ENCODE peak calls at places on chromosomes 4 and X, in five cellular contexts. I is NCI-H2081; G is GM10248; W is stimulated activated naive B cell treated with anti-CD40 and anti-IgM and Interleukin-4, amounts not matched to agents 10 μg/mL and 1 μg/mL and 100 μg/mL, for 72 hours; K is HS-5. U is an unnamed sample.

GRCh38 chr4:168440442-168441264 is 39.6 kb downstream of the DDX60L start:
- DNase-seq in I (no peak), W (peak), K (no peak), G (peak), U (no peak)

GRCh38 chrX:112851161-112851779 is 10.6 kb upstream of the AMOT start:
- DNase-seq in K (no peak), G (peak), I (peak), W (peak), U (no peak)

GRCh38 chr4:134216436-134216835 is 14.8 kb upstream of the PABPC4L start:
- DNase-seq in K (peak), G (no peak), W (no peak), I (no peak), U (no peak)

GRCh38 chr4:154416183-154416543 is 75.4 kb downstream of the DCHS2 start:
- DNase-seq in I (peak), G (peak), K (no peak), W (no peak), U (no peak)

GRCh38 chr4:105619193-105619931 is 66.9 kb downstream of the ARHGEF38 start:
- DNase-seq in I (peak), W (no peak), K (no peak), G (no peak), U (peak)

GRCh38 chr4:187612211-187612780 is 383.3 kb upstream of the ZFP42 start:
- DNase-seq in W (no peak), K (no peak), G (no peak), I (no peak), U (no peak)

GRCh38 chr4:3413217-3413671 is 28.5 kb upstream of the HGFAC start:
- DNase-seq in I (no peak), W (no peak), K (no peak), G (no peak), U (no peak)

GRCh38 chr4:167041524-167041923 is 192.8 kb downstream of the SPOCK3 start:
- DNase-seq in K (no peak), G (no peak), I (no peak), W (no peak), U (no peak)

GRCh38 chrX:121307441-121307840 is 260.0 kb downstream of the GLUD2 start:
- DNase-seq in I (no peak), W (no peak), G (peak), K (no peak), U (no peak)

GRCh38 chr4:147480891-147481576 is at the start of gene EDNRA:
- DNase-seq in W (no peak), I (peak), K (no peak), G (no peak), U (no peak)

GRCh38 chr4:161320377-161320776 is 843.4 kb downstream of the FSTL5 start:
- DNase-seq in G (peak), W (no peak), K (peak), I (peak), U (peak)

GRCh38 chrX:110021180-110022022 is 18.5 kb downstream of the TMEM164 start:
- DNase-seq in G (no peak), I (peak), K (no peak), W (no peak), U (peak)

GRCh38 chrX:107826286-107827136 is 845 bp downstream of the MID2 start:
- DNase-seq in G (peak), K (no peak), W (peak), I (peak), U (no peak)

GRCh38 chrX:71214604-71215334 is 8.3 kb upstream of the GJB1 start:
- DNase-seq in W (no peak), K (no peak), I (peak), G (no peak), U (peak)

GRCh38 chr4:89307446-89308160 is at the start of gene GPRIN3:
- DNase-seq in K (no peak), W (peak), I (peak), G (peak), U (peak)

GRCh38 chr4:40924793-40925117 is 175.0 kb downstream of the NSUN7 start:
- DNase-seq in K (no peak), I (no peak), W (no peak), G (no peak), U (no peak)

GRCh38 chrX:46485897-46486296 is 59.3 kb downstream of the ZNF674 start:
- DNase-seq in K (no peak), W (no peak), I (no peak), G (no peak), U (no peak)

GRCh38 chr4:30153427-30153826 is 566.7 kb upstream of the PCDH7 start:
- DNase-seq in W (no peak), G (no peak), I (no peak), K (no peak), U (no peak)

GRCh38 chrX:10077425-10078188 is 79.2 kb upstream of the CLCN4 start:
- DNase-seq in I (no peak), G (no peak), W (no peak), K (no peak), U (no peak)

GRCh38 chrX:17062065-17062464 is 115.6 kb downstream of the REPS2 start:
- DNase-seq in G (no peak), K (no peak), W (no peak), I (no peak), U (no peak)

GRCh38 chrX:63424063-63424462 is 72.9 kb upstream of the SPIN4 start:
- DNase-seq in K (no peak), W (no peak), G (no peak), I (no peak), U (no peak)

GRCh38 chr4:142463195-142463594 is 382.9 kb downstream of the INPP4B start:
- DNase-seq in I (no peak), W (no peak), K (no peak), G (no peak), U (no peak)

GRCh38 chrX:128518508-128518907 is 466.3 kb upstream of the ACTRT1 start:
- DNase-seq in K (no peak), W (no peak), I (peak), G (no peak), U (no peak)

GRCh38 chrX:38929966-38930421 is 128.7 kb downstream of the MID1IP1 start:
- DNase-seq in W (no peak), I (no peak), K (peak), G (no peak), U (no peak)

GRCh38 chrX:132119283-132119682 is 8.5 kb downstream of the FRMD7 start:
- DNase-seq in K (no peak), G (no peak), W (no peak), I (no peak), U (no peak)

GRCh38 chr4:70544279-70544870 is 26.0 kb downstream of the AMTN start:
- DNase-seq in G (no peak), W (no peak), I (no peak), K (no peak), U (no peak)

GRCh38 chrX:98398542-98398941 is 1514.8 kb downstream of the RPA4 start:
- DNase-seq in G (no peak), K (no peak), W (no peak), I (no peak), U (no peak)

GRCh38 chr4:5686338-5686737 is 22.0 kb downstream of the EVC2 start:
- DNase-seq in W (no peak), K (no peak), I (no peak), G (no peak), U (no peak)

GRCh38 chr4:149987330-149987751 is 90.9 kb upstream of the DCLK2 start:
- DNase-seq in I (no peak), K (no peak), W (no peak), G (no peak), U (peak)

GRCh38 chr4:84480082-84480481 is 19.0 kb downstream of the NKX6-1 start:
- DNase-seq in G (no peak), K (no peak), I (no peak), W (no peak), U (no peak)

GRCh38 chrX:107678957-107679740 is 50.8 kb downstream of the PRPS1 start:
- DNase-seq in W (no peak), K (no peak), I (no peak), G (no peak), U (no peak)

GRCh38 chrX:14872355-14872754 is 514 bp downstream of the FANCB start:
- DNase-seq in K (no peak), G (no peak), I (no peak), W (no peak), U (no peak)

GRCh38 chr4:52659722-52660261 is 691 bp upstream of the USP46 start:
- DNase-seq in W (no peak), I (peak), G (peak), K (no peak), U (no peak)